ENCODE peak calls at places on chromosomes 4 and X, in six cellular contexts. P is HCT116, X is A549, A is WTC11, I is endothelial cell of umbilical vein, L is SK-N-SH. N is an unnamed sample.

GRCh38 chr4:45131020-45131419 is 404.7 kb upstream of the GNPDA2 start:
- DNase-seq in P (no peak), X (no peak), A (no peak), I (no peak), L (no peak), N (no peak)

GRCh38 chr4:170672571-170672970 is 582.8 kb upstream of the AADAT start:
- DNase-seq in P (no peak), X (no peak), A (no peak), I (peak), L (no peak), N (no peak)

GRCh38 chrX:150692837-150693781 is at the start of gene MTMR1:
- DNase-seq in P (no peak), X (peak), A (no peak), I (peak), L (peak), N (peak)

GRCh38 chr4:186712690-186713089 is 11.0 kb downstream of the FAT1 start:
- DNase-seq in P (no peak), X (no peak), A (no peak), I (no peak), L (no peak), N (no peak)

GRCh38 chrX:47751670-47752069 is 85.0 kb upstream of the ZNF81 start:
- DNase-seq in P (peak), X (no peak), A (peak), I (no peak), L (no peak), N (peak)

GRCh38 chrX:119690921-119691716 is 1.8 kb downstream of the SEPTIN6 start:
- DNase-seq in P (no peak), X (no peak), A (no peak), I (no peak), L (peak), N (peak)

GRCh38 chrX:122596998-122597397 is 587.1 kb upstream of the GRIA3 start:
- DNase-seq in P (no peak), X (no peak), A (no peak), I (no peak), L (no peak), N (no peak)

GRCh38 chr4:169634975-169635374 is 14.6 kb downstream of the CLCN3 start:
- DNase-seq in P (no peak), X (no peak), A (no peak), I (no peak), L (no peak), N (no peak)

GRCh38 chr4:38675167-38676121 is 11.4 kb downstream of the KLF3 start:
- DNase-seq in P (peak), X (peak), A (peak), I (peak), L (peak), N (peak)

GRCh38 chrX:47574096-47574553 is 8.1 kb upstream of the TIMP1 start:
- DNase-seq in P (no peak), X (no peak), A (no peak), I (no peak), L (no peak), N (no peak)

GRCh38 chrX:109440475-109440874 is 41.4 kb downstream of the GUCY2F start:
- DNase-seq in P (no peak), X (no peak), A (no peak), I (no peak), L (no peak), N (peak)

GRCh38 chrX:50204364-50204899 is at the start of gene CCNB3:
- DNase-seq in P (peak), X (peak), A (peak), I (peak), L (peak), N (peak)

GRCh38 chrX:24553016-24553415 is 87.9 kb downstream of the PDK3 start:
- DNase-seq in P (no peak), X (no peak), A (no peak), I (peak), L (no peak), N (no peak)

GRCh38 chr4:149292422-149293055 is 523.1 kb downstream of the IQCM start:
- DNase-seq in P (no peak), X (no peak), A (no peak), I (no peak), L (no peak), N (no peak)

GRCh38 chr4:183139058-183139740 is 40.1 kb downstream of the WWC2 start:
- DNase-seq in P (no peak), X (no peak), A (no peak), I (no peak), L (no peak), N (no peak)

GRCh38 chr4:183139972-183140570 is 41.0 kb downstream of the WWC2 start:
- DNase-seq in P (no peak), X (no peak), A (no peak), I (no peak), L (no peak), N (no peak)

GRCh38 chr4:183142566-183143545 is 43.8 kb downstream of the WWC2 start:
- DNase-seq in P (no peak), X (no peak), A (no peak), I (peak), L (peak), N (peak)

GRCh38 chr4:183140911-183141320 is 41.9 kb downstream of the WWC2 start:
- DNase-seq in P (no peak), X (no peak), A (no peak), I (peak), L (no peak), N (no peak)

GRCh38 chr4:183141997-183142396 is 42.9 kb downstream of the WWC2 start:
- DNase-seq in P (no peak), X (no peak), A (no peak), I (no peak), L (no peak), N (no peak)
- TF ChIP-seq CTCF in P (no peak), X (no peak), A (no peak), I (no peak), L (peak), N (no peak)

DNA sequence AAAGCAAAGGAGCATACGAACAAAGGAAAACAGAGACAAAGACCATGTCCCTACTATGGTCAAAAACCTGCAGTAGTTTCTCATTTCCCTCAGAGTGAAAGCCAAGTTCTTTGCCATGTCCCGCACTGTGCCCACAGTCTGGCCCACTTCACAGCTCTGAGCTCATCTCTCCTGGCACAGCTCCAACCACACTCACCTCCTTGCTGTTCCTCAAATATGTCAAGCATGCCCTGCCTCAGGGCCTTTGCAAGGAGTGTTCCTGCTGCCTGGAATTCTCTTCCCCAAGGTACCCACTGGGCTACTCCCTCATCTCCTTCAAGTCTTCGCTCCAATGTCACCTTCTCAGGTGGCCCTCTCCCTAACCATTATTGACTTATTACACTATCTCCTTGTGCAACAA is 72.1 kb downstream of the COX18 start:
- DNase-seq in P (no peak), X (no peak), A (no peak), I (no peak), L (no peak), N (no peak)
- TF ChIP-seq MAX in P (no peak), X (no peak), A (no peak), I (no peak), L (no peak), N (no peak)

GRCh38 chr4:2008921-2009650 is at the start of gene NELFA:
- DNase-seq in P (peak), X (peak), A (peak), I (peak), L (peak), N (peak)
- TF ChIP-seq CTCF in P (no peak), X (no peak), A (peak), I (peak), L (no peak), N (no peak)

DNA sequence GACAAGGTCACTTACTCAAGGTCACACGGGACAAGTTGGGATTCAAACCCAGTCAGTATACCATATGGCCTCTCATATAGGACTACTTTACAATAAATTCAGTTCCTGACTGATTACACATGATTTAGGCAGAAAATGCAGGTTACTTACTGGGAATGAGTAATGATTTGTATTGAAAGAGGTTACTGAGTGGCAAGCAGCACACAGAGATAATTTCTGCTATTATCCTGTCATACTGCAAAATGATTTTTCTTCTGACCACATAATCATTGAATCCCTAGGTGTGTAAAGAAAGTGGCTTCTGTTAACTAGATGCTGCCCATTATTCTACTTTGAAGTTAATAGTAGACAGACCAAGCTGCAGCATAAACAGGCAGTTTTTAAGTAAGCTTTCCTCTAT is 8.2 kb downstream of the FREM3 start:
- DNase-seq in P (no peak), X (no peak), A (no peak), I (no peak), L (no peak), N (no peak)
- TF ChIP-seq MAX in P (no peak), X (no peak), A (no peak), I (no peak), L (no peak), N (no peak)